ENCODE peak calls at places on chromosome 3, in eight cellular contexts. U, K, H, I, D, C, T and F are unnamed samples.

GRCh38 chr3:47991341-47991740 is 24.9 kb downstream of the MAP4 start:
- DNase-seq in U (no peak), K (no peak), H (no peak), I (no peak), D (no peak), C (no peak), T (no peak), F (no peak)

GRCh38 chr3:194139085-194139976 is 3.4 kb downstream of the HES1 start:
- DNase-seq in U (no peak), K (no peak), H (peak), I (peak), D (peak), C (no peak), T (no peak), F (no peak)

GRCh38 chr3:13420817-13421755 is 964 bp upstream of the NUP210 start:
- DNase-seq in U (no peak), K (peak), H (peak), I (peak), D (no peak), C (peak), T (no peak), F (peak)

GRCh38 chr3:143814358-143814968 is 33.8 kb downstream of the SLC9A9 start:
- DNase-seq in U (no peak), K (no peak), H (no peak), I (no peak), D (no peak), C (no peak), T (no peak), F (no peak)

GRCh38 chr3:141127344-141128125 is 76.4 kb downstream of the SPSB4 start:
- DNase-seq in U (no peak), K (no peak), H (no peak), I (no peak), D (no peak), C (no peak), T (no peak), F (no peak)

GRCh38 chr3:64685800-64686445 is 1.9 kb downstream of the ADAMTS9 start:
- DNase-seq in U (peak), K (no peak), H (peak), I (peak), D (peak), C (peak), T (no peak), F (no peak)

GRCh38 chr3:106247902-106248684 is 379.3 kb upstream of the CBLB start:
- DNase-seq in U (no peak), K (no peak), H (no peak), I (no peak), D (no peak), C (no peak), T (no peak), F (no peak)

GRCh38 chr3:179196098-179196497 is 47.9 kb downstream of the PIK3CA start:
- DNase-seq in U (no peak), K (no peak), H (no peak), I (peak), D (peak), C (no peak), T (peak), F (no peak)

GRCh38 chr3:126117786-126118185 is 33.9 kb upstream of the SLC41A3 start:
- DNase-seq in U (no peak), K (no peak), H (no peak), I (no peak), D (no peak), C (no peak), T (no peak), F (no peak)

GRCh38 chr3:110909824-110910223 is 161.8 kb upstream of the NECTIN3 start:
- DNase-seq in U (no peak), K (no peak), H (no peak), I (no peak), D (no peak), C (no peak), T (no peak), F (no peak)

GRCh38 chr3:63364909-63365308 is 86.8 kb downstream of the SYNPR start:
- DNase-seq in U (no peak), K (no peak), H (peak), I (no peak), D (no peak), C (peak), T (peak), F (no peak)